ENCODE peak calls at places on chromosome 19, in seven cellular contexts. V is iPS-NIHi11; Z is posterior vena cava; H is sciatic nerve; K is foreskin fibroblast; X is activated CD8-positive, alpha-beta memory T cell treated with anti-CD3 and anti-CD28 coated beads for 1 hour; T is GM12865. A is an unnamed sample.

GRCh38 chr19:18289471-18290066 is 8.1 kb upstream of the JUND start:
- DNase-seq in X (no peak), V (no peak), K (no peak), Z (no peak), H (no peak), T (no peak), A (no peak)

GRCh38 chr19:10136936-10137335 is 17.2 kb upstream of the EIF3G start:
- DNase-seq in H (no peak), Z (no peak), V (no peak), K (no peak), X (no peak), T (no peak), A (no peak)

GRCh38 chr19:49366110-49366509 is 2.4 kb downstream of the DKKL1 start:
- DNase-seq in K (no peak), H (no peak), T (no peak), V (no peak), Z (no peak), X (no peak), A (no peak)

GRCh38 chr19:2308114-2308556 is at the start of gene LINGO3:
- DNase-seq in H (no peak), K (no peak), X (no peak), V (peak), T (no peak), Z (no peak), A (no peak)

GRCh38 chr19:9323557-9323918 is 441 bp upstream of the ZNF559 start:
- DNase-seq in K (peak), Z (peak), T (peak), X (no peak), V (peak), H (peak), A (peak)

GRCh38 chr19:17866312-17867012 is 5.3 kb upstream of the SLC5A5 start:
- DNase-seq in Z (no peak), K (no peak), V (no peak), H (no peak), X (no peak), T (no peak), A (no peak)

GRCh38 chr19:40424637-40425449 is 949 bp downstream of the SERTAD1 start:
- DNase-seq in Z (no peak), K (no peak), V (no peak), X (no peak), T (peak), H (no peak), A (no peak)

GRCh38 chr19:51882518-51882917 is 5.2 kb downstream of the ZNF577 start:
- DNase-seq in H (no peak), T (no peak), X (no peak), V (no peak), Z (no peak), K (no peak), A (no peak)

GRCh38 chr19:3097442-3097871 is 3.3 kb downstream of the GNA11 start:
- DNase-seq in H (no peak), T (no peak), K (no peak), Z (no peak), X (no peak), V (no peak), A (no peak)

GRCh38 chr19:10797541-10798256 is 38.3 kb downstream of the TMED1 start:
- DNase-seq in K (no peak), X (peak), V (no peak), Z (no peak), H (no peak), T (peak), A (no peak)

GRCh38 chr19:4425531-4425930 is 23.1 kb downstream of the CHAF1A start:
- DNase-seq in Z (no peak), X (no peak), K (peak), V (no peak), H (no peak), T (no peak), A (peak)

GRCh38 chr19:7618771-7619510 is 10.4 kb downstream of the XAB2 start:
- DNase-seq in X (no peak), Z (no peak), K (no peak), V (peak), H (no peak), T (no peak), A (no peak)

GRCh38 chr19:33256266-33256665 is 30.6 kb upstream of the SLC7A10 start:
- DNase-seq in X (no peak), Z (no peak), K (no peak), H (no peak), T (no peak), V (no peak), A (no peak)

GRCh38 chr19:6825076-6825774 is 52.7 kb downstream of the VAV1 start:
- DNase-seq in X (no peak), H (peak), Z (peak), T (no peak), K (no peak), V (no peak), A (no peak)

GRCh38 chr19:8039231-8039630 is 13.3 kb upstream of the CCL25 start:
- DNase-seq in K (no peak), H (no peak), X (no peak), T (no peak), V (no peak), Z (no peak), A (no peak)

GRCh38 chr19:1116726-1117581 is 13.2 kb downstream of the GPX4 start:
- DNase-seq in Z (no peak), H (no peak), K (no peak), V (peak), X (no peak), T (no peak), A (no peak)

A was measured in stromal cell of bone marrow.